ENCODE peak calls at places on chromosome 6, in seven cellular contexts. V, C, J, I, R, U and Y are unnamed samples.

GRCh38 chr6:33993653-33994052 is 152.2 kb downstream of the GRM4 start:
- DNase-seq in V (no peak), C (no peak), J (no peak), I (peak; percentile 25), R (no peak), U (no peak), Y (no peak)

GRCh38 chr6:126620747-126621146 is 280.8 kb downstream of the CENPW start:
- DNase-seq in V (no peak), C (no peak), J (no peak), I (no peak), R (no peak), U (no peak), Y (no peak)

GRCh38 chr6:133764011-133764812 is 124.7 kb upstream of the TCF21 start:
- DNase-seq in V (no peak), C (no peak), J (peak; percentile 22), I (no peak), R (peak; percentile 46), U (no peak), Y (no peak)

GRCh38 chr6:27565839-27566779 is 93.2 kb upstream of the ZNF184 start:
- DNase-seq in V (no peak), C (no peak), J (peak; percentile 18), I (no peak), R (no peak), U (no peak), Y (no peak)

GRCh38 chr6:159233365-159234101 is 64.3 kb downstream of the FNDC1 start:
- DNase-seq in V (no peak), C (no peak), J (peak; percentile 47), I (no peak), R (no peak), U (no peak), Y (no peak)

GRCh38 chr6:106051241-106051640 is 34.9 kb upstream of the PRDM1 start:
- DNase-seq in V (no peak), C (no peak), J (peak; percentile 2), I (no peak), R (no peak), U (no peak), Y (no peak)

GRCh38 chr6:25419879-25420278 is 140.7 kb downstream of the CARMIL1 start:
- DNase-seq in V (no peak), C (no peak), J (no peak), I (no peak), R (no peak), U (no peak), Y (no peak)

GRCh38 chr6:57435475-57436163 is 118.2 kb downstream of the PRIM2 start:
- DNase-seq in V (no peak), C (no peak), J (no peak), I (no peak), R (no peak), U (no peak), Y (no peak)

GRCh38 chr6:57085441-57085840 is 4.5 kb upstream of the ZNF451 start:
- DNase-seq in V (no peak), C (no peak), J (no peak), I (no peak), R (no peak), U (no peak), Y (no peak)

GRCh38 chr6:99512033-99512432 is 3.2 kb downstream of the USP45 start:
- DNase-seq in V (no peak), C (no peak), J (no peak), I (no peak), R (no peak), U (no peak), Y (no peak)

GRCh38 chr6:13998356-13998755 is 73.6 kb downstream of the RNF182 start:
- DNase-seq in V (no peak), C (no peak), J (no peak), I (no peak), R (no peak), U (no peak), Y (no peak)

GRCh38 chr6:22062807-22063408 is 233.9 kb downstream of the PRL start:
- DNase-seq in V (no peak), C (no peak), J (no peak), I (no peak), R (no peak), U (no peak), Y (no peak)

GRCh38 chr6:36639171-36639808 is 39.2 kb upstream of the CDKN1A start:
- DNase-seq in V (no peak), C (no peak), J (no peak), I (no peak), R (no peak), U (no peak), Y (no peak)

GRCh38 chr6:10567256-10568041 is 46.3 kb downstream of the GCNT2 start:
- DNase-seq in V (no peak), C (no peak), J (no peak), I (no peak), R (no peak), U (no peak), Y (no peak)

GRCh38 chr6:72386324-72386723 is 235.5 kb upstream of the KCNQ5 start:
- DNase-seq in V (peak; percentile 30), C (no peak), J (no peak), I (no peak), R (no peak), U (no peak), Y (no peak)

GRCh38 chr6:68635706-68636513 is 828 bp downstream of the ADGRB3 start:
- DNase-seq in V (no peak), C (peak; percentile 59), J (peak; percentile 50), I (no peak), R (no peak), U (no peak), Y (no peak)

GRCh38 chr6:38599261-38599660 is 40.5 kb downstream of the BTBD9 start:
- DNase-seq in V (no peak), C (no peak), J (no peak), I (no peak), R (no peak), U (no peak), Y (no peak)

GRCh38 chr6:107202876-107203468 is 87.7 kb upstream of the BEND3 start:
- DNase-seq in V (no peak), C (no peak), J (no peak), I (no peak), R (no peak), U (no peak), Y (no peak)

GRCh38 chr6:42352856-42353564 is 98.7 kb downstream of the TRERF1 start:
- DNase-seq in V (peak; percentile 54), C (no peak), J (no peak), I (no peak), R (peak; percentile 14), U (peak; percentile 34), Y (no peak)

GRCh38 chr6:68296126-68296525 is 339.0 kb upstream of the ADGRB3 start:
- DNase-seq in V (no peak), C (no peak), J (no peak), I (no peak), R (no peak), U (no peak), Y (no peak)

GRCh38 chr6:16372029-16372776 is 133.8 kb downstream of the GMPR start:
- DNase-seq in V (no peak), C (no peak), J (no peak), I (no peak), R (no peak), U (no peak), Y (no peak)

GRCh38 chr6:158854214-158855101 is 35.3 kb upstream of the EZR start:
- DNase-seq in V (no peak), C (no peak), J (no peak), I (no peak), R (no peak), U (no peak), Y (no peak)

GRCh38 chr6:16663896-16664295 is 97.4 kb downstream of the ATXN1 start:
- DNase-seq in V (no peak), C (no peak), J (no peak), I (no peak), R (no peak), U (no peak), Y (no peak)

GRCh38 chr6:7108964-7109836 is 1.4 kb downstream of the RREB1 start:
- DNase-seq in V (peak; percentile 49), C (no peak), J (peak; percentile 38), I (peak; percentile 76), R (peak; percentile 55), U (peak; percentile 46), Y (peak; percentile 20)

GRCh38 chr6:154039231-154039842 is at the start of gene OPRM1:
- DNase-seq in V (no peak), C (no peak), J (peak; percentile 37), I (no peak), R (peak; percentile 4), U (no peak), Y (peak; percentile 0)